ENCODE peak calls at places on chromosome 16, in seven cellular contexts. One of them, this sample, is unnamed.

GRCh38 chr16:35221482-35222185 is 1762.2 kb downstream of the TP53TG3F start:
- DNase-seq in spleen: peak; percentile 60
- DNase-seq in aorta: no peak
- DNase-seq in colonic mucosa: no peak
- DNase-seq in substantia nigra: no peak
- DNase-seq in ovary: no peak
- DNase-seq in adrenal gland: no peak
- DNase-seq in this sample: no peak

GRCh38 chr16:9378876-9379275 is 287.4 kb downstream of the HAPSTR1 start:
- DNase-seq in spleen: no peak
- DNase-seq in aorta: no peak
- DNase-seq in colonic mucosa: no peak
- DNase-seq in substantia nigra: no peak
- DNase-seq in ovary: no peak
- DNase-seq in adrenal gland: no peak
- DNase-seq in this sample: no peak

GRCh38 chr16:79134300-79134699 is 466.2 kb downstream of the MAF start:
- DNase-seq in spleen: no peak
- DNase-seq in aorta: no peak
- DNase-seq in colonic mucosa: no peak
- DNase-seq in substantia nigra: no peak
- DNase-seq in ovary: no peak
- DNase-seq in adrenal gland: no peak
- DNase-seq in this sample: no peak

GRCh38 chr16:17224859-17225258 is 245.9 kb downstream of the XYLT1 start:
- DNase-seq in spleen: no peak
- DNase-seq in aorta: no peak
- DNase-seq in colonic mucosa: peak; percentile 50
- DNase-seq in substantia nigra: no peak
- DNase-seq in ovary: peak; percentile 58
- DNase-seq in adrenal gland: peak; percentile 96
- DNase-seq in this sample: no peak

GRCh38 chr16:51553910-51554309 is 402.8 kb upstream of the SALL1 start:
- DNase-seq in spleen: no peak
- DNase-seq in aorta: no peak
- DNase-seq in colonic mucosa: no peak
- DNase-seq in substantia nigra: no peak
- DNase-seq in ovary: no peak
- DNase-seq in adrenal gland: no peak
- DNase-seq in this sample: no peak

GRCh38 chr16:3027983-3028715 is 4.3 kb downstream of the THOC6 start:
- DNase-seq in spleen: peak; percentile 98
- DNase-seq in aorta: peak; percentile 92
- DNase-seq in colonic mucosa: peak; percentile 92
- DNase-seq in substantia nigra: no peak
- DNase-seq in ovary: peak; percentile 84
- DNase-seq in adrenal gland: peak; percentile 92
- DNase-seq in this sample: peak; percentile 93

GRCh38 chr16:7688811-7689210 is 356.2 kb downstream of the RBFOX1 start:
- DNase-seq in spleen: no peak
- DNase-seq in aorta: no peak
- DNase-seq in colonic mucosa: no peak
- DNase-seq in substantia nigra: no peak
- DNase-seq in ovary: no peak
- DNase-seq in adrenal gland: no peak
- DNase-seq in this sample: no peak

GRCh38 chr16:67092227-67092626 is 17.5 kb upstream of the PHAF1 start:
- DNase-seq in spleen: no peak
- DNase-seq in aorta: no peak
- DNase-seq in colonic mucosa: no peak
- DNase-seq in substantia nigra: no peak
- DNase-seq in ovary: no peak
- DNase-seq in adrenal gland: no peak
- DNase-seq in this sample: no peak

GRCh38 chr16:25796239-25796638 is 104.5 kb downstream of the HS3ST4 start:
- DNase-seq in spleen: no peak
- DNase-seq in aorta: no peak
- DNase-seq in colonic mucosa: no peak
- DNase-seq in substantia nigra: no peak
- DNase-seq in ovary: no peak
- DNase-seq in adrenal gland: no peak
- DNase-seq in this sample: no peak

GRCh38 chr16:63925221-63925620 is 1196.6 kb downstream of the CDH11 start:
- DNase-seq in spleen: no peak
- DNase-seq in aorta: no peak
- DNase-seq in colonic mucosa: no peak
- DNase-seq in substantia nigra: no peak
- DNase-seq in ovary: no peak
- DNase-seq in adrenal gland: no peak
- DNase-seq in this sample: no peak

GRCh38 chr16:26598061-26598460 is 468.7 kb upstream of the C16orf82 start:
- DNase-seq in spleen: no peak
- DNase-seq in aorta: no peak
- DNase-seq in colonic mucosa: no peak
- DNase-seq in substantia nigra: no peak
- DNase-seq in ovary: no peak
- DNase-seq in adrenal gland: no peak
- DNase-seq in this sample: no peak

GRCh38 chr16:67110136-67110847 is 551 bp downstream of the PHAF1 start:
- DNase-seq in spleen: no peak
- DNase-seq in aorta: no peak
- DNase-seq in colonic mucosa: peak; percentile 33
- DNase-seq in substantia nigra: no peak
- DNase-seq in ovary: no peak
- DNase-seq in adrenal gland: no peak
- DNase-seq in this sample: no peak

GRCh38 chr16:9597967-9598730 is 506.7 kb downstream of the HAPSTR1 start:
- DNase-seq in spleen: no peak
- DNase-seq in aorta: no peak
- DNase-seq in colonic mucosa: no peak
- DNase-seq in substantia nigra: peak; percentile 28
- DNase-seq in ovary: no peak
- DNase-seq in adrenal gland: no peak
- DNase-seq in this sample: no peak

GRCh38 chr16:27240948-27241531 is 27.5 kb downstream of the NSMCE1 start:
- DNase-seq in spleen: peak; percentile 77
- DNase-seq in aorta: no peak
- DNase-seq in colonic mucosa: no peak
- DNase-seq in substantia nigra: no peak
- DNase-seq in ovary: peak; percentile 6
- DNase-seq in adrenal gland: peak; percentile 67
- DNase-seq in this sample: peak; percentile 60

GRCh38 chr16:67399218-67399733 is 6.0 kb upstream of the TPPP3 start:
- DNase-seq in spleen: peak; percentile 86
- DNase-seq in aorta: peak; percentile 84
- DNase-seq in colonic mucosa: peak; percentile 53
- DNase-seq in substantia nigra: no peak
- DNase-seq in ovary: peak; percentile 74
- DNase-seq in adrenal gland: no peak
- DNase-seq in this sample: peak; percentile 83

GRCh38 chr16:76371441-76371840 is 94.2 kb downstream of the CNTNAP4 start:
- DNase-seq in spleen: no peak
- DNase-seq in aorta: no peak
- DNase-seq in colonic mucosa: no peak
- DNase-seq in substantia nigra: no peak
- DNase-seq in ovary: no peak
- DNase-seq in adrenal gland: no peak
- DNase-seq in this sample: no peak

GRCh38 chr16:65600629-65601028 is 478.8 kb upstream of the CDH11 start:
- DNase-seq in spleen: no peak
- DNase-seq in aorta: no peak
- DNase-seq in colonic mucosa: no peak
- DNase-seq in substantia nigra: no peak
- DNase-seq in ovary: no peak
- DNase-seq in adrenal gland: no peak
- DNase-seq in this sample: no peak

GRCh38 chr16:80274576-80275191 is 266.1 kb upstream of the DYNLRB2 start:
- DNase-seq in spleen: no peak
- DNase-seq in aorta: no peak
- DNase-seq in colonic mucosa: no peak
- DNase-seq in substantia nigra: no peak
- DNase-seq in ovary: no peak
- DNase-seq in adrenal gland: no peak
- DNase-seq in this sample: no peak

GRCh38 chr16:57145046-57145963 is 40.5 kb downstream of the PSME3IP1 start:
- DNase-seq in spleen: peak; percentile 70
- DNase-seq in aorta: peak; percentile 69
- DNase-seq in colonic mucosa: no peak
- DNase-seq in substantia nigra: no peak
- DNase-seq in ovary: no peak
- DNase-seq in adrenal gland: no peak
- DNase-seq in this sample: no peak
- H3K27ac ChIP-seq in spleen: peak overlapping the region; percentile 57
- H3K27ac ChIP-seq in aorta: no peak overlapping the region
- H3K27ac ChIP-seq in colonic mucosa: no peak overlapping the region
- H3K27ac ChIP-seq in substantia nigra: peak overlapping the region; percentile 99
- H3K27ac ChIP-seq in ovary: no peak overlapping the region
- H3K27ac ChIP-seq in adrenal gland: no peak overlapping the region
- H3K27ac ChIP-seq in this sample: peak overlapping the region; percentile 28

GRCh38 chr16:70399326-70399725 is 39.6 kb downstream of the ST3GAL2 start:
- DNase-seq in spleen: no peak
- DNase-seq in aorta: no peak
- DNase-seq in colonic mucosa: no peak
- DNase-seq in substantia nigra: no peak
- DNase-seq in ovary: no peak
- DNase-seq in adrenal gland: no peak
- DNase-seq in this sample: no peak

GRCh38 chr16:70399951-70400350 is 38.9 kb downstream of the ST3GAL2 start:
- DNase-seq in spleen: no peak
- DNase-seq in aorta: no peak
- DNase-seq in colonic mucosa: no peak
- DNase-seq in substantia nigra: no peak
- DNase-seq in ovary: no peak
- DNase-seq in adrenal gland: no peak
- DNase-seq in this sample: no peak

GRCh38 chr16:70398177-70398743 is 40.6 kb downstream of the ST3GAL2 start:
- DNase-seq in spleen: no peak
- DNase-seq in aorta: no peak
- DNase-seq in colonic mucosa: no peak
- DNase-seq in substantia nigra: no peak
- DNase-seq in ovary: no peak
- DNase-seq in adrenal gland: no peak
- DNase-seq in this sample: no peak

GRCh38 chr16:70407811-70408274 is 31.1 kb downstream of the ST3GAL2 start:
- DNase-seq in spleen: no peak
- DNase-seq in aorta: no peak
- DNase-seq in colonic mucosa: no peak
- DNase-seq in substantia nigra: no peak
- DNase-seq in ovary: no peak
- DNase-seq in adrenal gland: no peak
- DNase-seq in this sample: no peak

DNA sequence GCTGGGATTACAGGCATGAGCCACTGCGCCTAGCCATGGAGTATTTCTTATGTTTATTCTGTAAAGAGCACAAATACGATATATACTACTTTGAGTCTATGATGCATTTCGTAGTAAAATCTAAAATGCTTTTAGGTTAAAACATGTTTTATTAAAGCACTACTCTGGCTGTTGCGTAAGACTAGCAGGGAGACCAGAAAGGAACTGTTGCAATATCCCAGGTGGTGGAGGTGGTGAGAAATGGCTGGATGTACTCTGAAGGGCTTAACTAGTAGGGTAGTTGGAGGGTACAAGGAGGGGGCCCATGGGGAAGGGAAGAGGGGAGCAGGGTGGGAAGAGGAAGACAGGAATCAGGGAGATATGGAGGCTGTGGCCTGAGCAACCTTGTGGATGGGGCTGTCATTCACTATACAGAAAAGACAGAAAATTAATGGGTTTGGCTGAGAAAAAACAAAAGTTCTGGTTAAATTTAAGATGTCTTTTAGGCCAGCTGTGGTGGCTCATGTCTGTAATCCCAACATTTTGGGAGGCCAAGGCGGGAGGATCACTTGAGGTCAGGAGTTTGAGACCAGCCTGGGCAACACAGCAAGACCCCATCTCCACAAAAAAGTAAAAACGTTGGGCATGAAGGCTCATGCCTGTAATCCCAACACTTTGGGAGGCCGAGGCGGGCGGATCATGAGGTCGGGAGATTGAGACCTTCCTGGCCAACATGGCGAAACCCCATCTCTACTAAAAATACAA is 35.8 kb downstream of the ST3GAL2 start:
- DNase-seq in spleen: no peak
- DNase-seq in aorta: no peak
- DNase-seq in colonic mucosa: no peak
- DNase-seq in substantia nigra: no peak
- DNase-seq in ovary: no peak
- DNase-seq in adrenal gland: no peak
- DNase-seq in this sample: no peak
- H3K27ac ChIP-seq in spleen: peak overlapping the region; percentile 79
- H3K27ac ChIP-seq in aorta: no peak overlapping the region
- H3K27ac ChIP-seq in colonic mucosa: no peak overlapping the region
- H3K27ac ChIP-seq in substantia nigra: no peak overlapping the region
- H3K27ac ChIP-seq in ovary: no peak overlapping the region
- H3K27ac ChIP-seq in adrenal gland: no peak overlapping the region
- H3K27ac ChIP-seq in this sample: no peak overlapping the region

GRCh38 chr16:19804538-19805323 is 79.9 kb downstream of the GPRC5B start:
- DNase-seq in spleen: no peak
- DNase-seq in aorta: no peak
- DNase-seq in colonic mucosa: peak; percentile 48
- DNase-seq in substantia nigra: no peak
- DNase-seq in ovary: no peak
- DNase-seq in adrenal gland: peak; percentile 80
- DNase-seq in this sample: no peak
- H3K27ac ChIP-seq in spleen: peak overlapping the region; percentile 28
- H3K27ac ChIP-seq in aorta: no peak overlapping the region
- H3K27ac ChIP-seq in colonic mucosa: no peak overlapping the region
- H3K27ac ChIP-seq in substantia nigra: no peak overlapping the region
- H3K27ac ChIP-seq in ovary: no peak overlapping the region
- H3K27ac ChIP-seq in adrenal gland: no peak overlapping the region
- H3K27ac ChIP-seq in this sample: peak overlapping the region; percentile 73

DNA sequence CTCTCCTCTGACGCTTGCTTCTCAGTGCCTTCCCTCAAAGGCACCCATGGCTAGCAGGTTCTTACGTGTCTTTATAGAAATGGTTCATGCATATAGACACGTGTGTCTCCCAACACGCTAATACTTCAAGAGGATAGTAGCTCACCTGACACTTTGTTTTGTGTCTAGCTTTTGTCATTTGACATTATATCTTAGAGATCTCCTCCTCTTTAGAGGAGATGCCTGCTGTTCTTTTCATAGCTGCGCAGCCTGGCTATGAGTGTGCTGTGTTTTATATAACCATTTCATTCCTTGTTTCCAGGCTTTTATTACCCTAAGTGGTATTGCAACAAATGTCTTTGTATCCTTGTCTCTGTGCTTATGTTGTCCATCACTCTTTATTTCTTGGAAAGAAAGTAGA is 411.7 kb downstream of the CPPED1 start:
- DNase-seq in spleen: no peak
- DNase-seq in aorta: no peak
- DNase-seq in colonic mucosa: no peak
- DNase-seq in substantia nigra: no peak
- DNase-seq in ovary: no peak
- DNase-seq in adrenal gland: no peak
- DNase-seq in this sample: no peak
- H3K27ac ChIP-seq in spleen: peak overlapping the region; percentile 12
- H3K27ac ChIP-seq in aorta: no peak overlapping the region
- H3K27ac ChIP-seq in colonic mucosa: no peak overlapping the region
- H3K27ac ChIP-seq in substantia nigra: no peak overlapping the region
- H3K27ac ChIP-seq in ovary: peak overlapping the region; percentile 33
- H3K27ac ChIP-seq in adrenal gland: no peak overlapping the region
- H3K27ac ChIP-seq in this sample: peak overlapping the region; percentile 42

This sample was measured in upper lobe of right lung.